ENCODE peak calls at places on chromosome X, in four cellular contexts. P, M, R and L are unnamed samples.
A peak's percentile ranks its signal among the peaks of the same experiment; 100 is the strongest.

GRCh38 chrX:17500145-17500579 is 125.2 kb downstream of the NHS start:
- DNase-seq in P (peak; percentile 30), M (no peak), R (no peak), L (no peak)

GRCh38 chrX:8273451-8273894 is 102.4 kb upstream of the VCX2 start:
- DNase-seq in M (no peak), R (no peak), P (peak; percentile 21), L (no peak)

GRCh38 chrX:150693782-150694574 is 782 bp downstream of the MTMR1 start:
- DNase-seq in M (peak; percentile 87), P (peak; percentile 42), R (peak; percentile 67), L (peak; percentile 72)

GRCh38 chrX:153333821-153334653 is at the start of gene ZNF275:
- DNase-seq in M (peak; percentile 76), R (peak; percentile 89), P (peak; percentile 74), L (peak; percentile 47)

GRCh38 chrX:120262781-120263719 is 12.4 kb downstream of the ZBTB33 start:
- DNase-seq in P (no peak), M (no peak), R (no peak), L (no peak)

GRCh38 chrX:110418220-110418856 is 59.7 kb downstream of the RTL9 start:
- DNase-seq in R (peak; percentile 79), P (peak; percentile 76), M (peak; percentile 19), L (peak; percentile 20)

GRCh38 chrX:27746516-27746915 is 61.3 kb upstream of the MAGEB10 start:
- DNase-seq in M (no peak), R (no peak), P (no peak), L (no peak)

GRCh38 chrX:93259029-93259428 is 414.3 kb downstream of the NAP1L3 start:
- DNase-seq in R (no peak), P (no peak), M (no peak), L (no peak)

GRCh38 chrX:12716574-12716973 is 74.6 kb upstream of the PRPS2 start:
- DNase-seq in R (no peak), P (no peak), M (no peak), L (no peak)

GRCh38 chrX:12447448-12448154 is 309.3 kb downstream of the FRMPD4 start:
- DNase-seq in M (no peak), P (peak; percentile 13), R (peak; percentile 76), L (no peak)

GRCh38 chrX:141669689-141670088 is 28.9 kb downstream of the SPANXD start:
- DNase-seq in M (no peak), R (peak; percentile 1), P (no peak), L (no peak)

GRCh38 chrX:106903291-106903820 is at the start of gene RIPPLY1:
- DNase-seq in R (no peak), P (no peak), M (no peak), L (no peak)

GRCh38 chrX:19630776-19631707 is 115.7 kb upstream of the MAP3K15 start:
- DNase-seq in P (no peak), R (no peak), M (no peak), L (no peak)

GRCh38 chrX:140672840-140673731 is 36.5 kb upstream of the LINC00632 start:
- DNase-seq in R (no peak), M (no peak), P (no peak), L (no peak)

GRCh38 chrX:46255066-46255465 is 290.2 kb downstream of the ZNF674 start:
- DNase-seq in P (peak; percentile 3), R (peak; percentile 35), M (no peak), L (peak; percentile 39)
- H3K4me3 ChIP-seq in P (no peak overlapping the region), R (no peak overlapping the region), M (no peak overlapping the region), L (no peak overlapping the region)

GRCh38 chrX:427812-428725 is 41.4 kb upstream of the PPP2R3B start:
- DNase-seq in M (peak; percentile 12), P (peak; percentile 41), R (peak; percentile 52), L (no peak)
- H3K4me3 ChIP-seq in M (peak overlapping the region; percentile 15), P (peak overlapping the region; percentile 26), R (peak overlapping the region; percentile 66), L (no peak overlapping the region)

DNA sequence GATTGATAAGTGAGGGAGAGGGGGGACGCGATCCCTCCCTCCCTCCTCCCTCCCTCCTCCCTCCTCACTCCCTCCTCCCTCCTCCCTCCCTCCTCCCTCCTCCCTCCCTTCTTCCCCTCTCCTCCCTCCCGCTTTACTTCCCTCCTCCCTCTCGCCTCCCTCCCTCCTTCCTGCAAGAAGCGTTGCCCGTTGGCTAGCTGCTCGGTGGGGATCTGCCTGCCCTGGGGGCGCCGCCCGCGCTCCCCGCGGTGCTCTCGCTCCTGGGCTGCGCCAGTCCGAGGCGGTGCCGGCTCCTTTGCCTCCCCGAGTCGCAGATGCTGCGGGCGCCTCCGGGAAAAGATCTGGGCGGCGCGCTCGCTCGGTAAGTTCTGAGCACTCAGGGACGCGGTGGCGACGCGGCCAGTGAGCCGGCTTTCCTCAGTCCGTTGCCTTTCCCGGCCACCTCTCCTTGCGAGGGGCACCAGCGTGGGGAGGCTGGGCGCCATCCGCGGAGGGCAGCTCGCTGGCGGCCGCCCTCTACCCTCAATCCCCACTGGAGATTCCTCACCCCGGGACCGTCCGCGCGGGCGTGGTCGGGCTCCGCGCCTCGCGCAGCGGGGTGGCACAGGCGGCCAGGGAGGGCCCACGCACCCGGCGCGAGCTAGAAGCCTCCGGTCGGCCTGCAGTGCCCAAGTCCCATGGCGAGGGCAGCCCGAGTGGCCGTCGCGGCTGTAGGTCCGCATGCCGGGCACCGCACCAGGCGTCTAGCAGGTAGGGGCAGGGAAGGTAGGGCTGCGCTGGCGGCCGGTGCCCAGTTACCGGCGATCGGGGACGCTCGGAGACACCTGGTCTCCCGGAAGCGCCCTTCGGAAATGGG is at the start of gene SLITRK2:
- DNase-seq in P (no peak), M (no peak), R (no peak), L (no peak)
- H3K4me3 ChIP-seq in P (no peak within 1 kb of the TSS), M (no peak within 1 kb of the TSS), R (peak within 1 kb of the TSS; percentile 68), L (no peak within 1 kb of the TSS)

DNA sequence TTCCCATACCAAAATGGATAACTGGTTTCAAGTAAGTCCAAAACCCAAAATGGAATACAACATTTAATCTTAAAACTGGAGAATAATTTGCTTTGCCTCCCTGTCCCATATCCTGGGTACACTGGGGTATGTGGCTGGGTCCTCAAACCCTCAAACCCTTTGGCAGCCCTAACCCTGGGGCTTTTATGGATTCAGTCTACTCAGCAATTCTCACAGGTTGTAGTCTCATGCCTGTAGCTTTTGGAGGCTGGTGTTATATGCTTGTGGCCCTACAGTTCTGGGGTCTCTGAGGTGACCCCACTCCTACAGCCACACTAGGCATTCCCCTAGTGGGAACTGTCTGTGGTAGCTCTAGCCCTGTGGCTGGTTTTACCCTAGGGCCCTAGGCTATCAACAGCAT is 110.5 kb upstream of the NRK start:
- DNase-seq in P (no peak), R (no peak), M (no peak), L (no peak)
- H3K4me3 ChIP-seq in P (no peak overlapping the region), R (no peak overlapping the region), M (no peak overlapping the region), L (no peak overlapping the region)

DNA sequence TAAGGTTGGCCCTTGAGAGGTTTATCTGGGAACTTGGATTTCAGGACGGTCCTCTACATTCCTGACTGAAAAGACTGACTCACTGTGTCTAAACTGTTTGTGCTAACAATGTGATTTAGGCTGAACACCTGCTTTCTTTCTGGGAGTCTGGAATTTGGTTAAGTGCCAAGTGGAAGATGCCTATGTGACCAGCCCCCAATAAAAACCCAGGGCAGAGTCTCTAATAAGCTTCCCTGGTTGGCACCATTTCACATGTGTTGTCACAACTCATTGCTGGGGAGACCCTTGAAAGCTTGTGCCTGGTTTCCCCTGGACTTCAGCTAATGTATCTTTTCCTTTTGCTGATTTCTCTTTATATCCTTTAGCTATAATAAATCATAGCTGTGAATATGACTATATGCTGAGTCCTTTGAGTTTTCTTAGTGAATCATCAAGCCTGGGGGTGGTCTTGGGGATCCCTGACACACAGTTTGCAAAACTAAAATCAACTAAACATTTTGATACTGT is 55.1 kb downstream of the GPR82 start:
- DNase-seq in R (peak; percentile 42), P (peak; percentile 41), M (no peak), L (no peak)
- H3K4me3 ChIP-seq in R (no peak overlapping the region), P (no peak overlapping the region), M (no peak overlapping the region), L (no peak overlapping the region)

GRCh38 chrX:53074987-53075386 is 7.2 kb upstream of the TSPYL2 start:
- DNase-seq in R (no peak), P (no peak), M (no peak), L (no peak)
- H3K4me3 ChIP-seq in R (no peak overlapping the region), P (no peak overlapping the region), M (no peak overlapping the region), L (no peak overlapping the region)

DNA sequence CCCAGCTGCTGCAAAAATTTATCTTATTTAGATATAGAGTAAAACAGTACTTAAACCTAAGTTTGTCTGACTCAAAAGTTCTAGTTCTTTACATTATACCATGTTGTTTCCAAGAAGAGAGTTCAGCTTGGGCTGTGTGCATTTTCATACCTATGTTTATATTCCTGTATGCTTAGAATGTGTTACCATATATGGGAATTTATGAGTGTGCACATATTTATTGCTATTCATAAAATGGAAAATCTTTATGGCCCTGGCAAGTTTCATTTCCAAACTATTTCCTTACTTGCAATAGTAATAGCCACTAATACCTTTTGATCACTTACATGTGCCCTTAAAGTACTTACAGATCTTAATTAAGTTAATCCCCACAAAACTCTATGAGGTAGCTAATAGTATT is 2.6 kb downstream of the HEPH start:
- DNase-seq in P (no peak), M (no peak), R (no peak), L (no peak)
- H3K4me3 ChIP-seq in P (no peak overlapping the region), M (no peak overlapping the region), R (no peak overlapping the region), L (no peak overlapping the region)

GRCh38 chrX:77900688-77901087 is 1.4 kb downstream of the COX7B start:
- DNase-seq in R (peak; percentile 40), P (no peak), M (no peak), L (no peak)
- H3K4me3 ChIP-seq in R (peak overlapping the region; percentile 89), P (peak overlapping the region; percentile 64), M (peak overlapping the region; percentile 85), L (peak overlapping the region; percentile 85)

GRCh38 chrX:23786268-23786815 is 3.4 kb downstream of the SAT1 start:
- DNase-seq in M (no peak), R (no peak), P (peak; percentile 42), L (no peak)

GRCh38 chrX:23785564-23785963 is 2.6 kb downstream of the SAT1 start:
- DNase-seq in P (peak; percentile 12), R (no peak), M (no peak), L (no peak)

GRCh38 chrX:23783569-23784486 is 855 bp downstream of the SAT1 start:
- DNase-seq in M (no peak), R (no peak), P (peak; percentile 24), L (no peak)

GRCh38 chrX:23782863-23783568 is at the start of gene SAT1:
- DNase-seq in P (peak; percentile 95), R (peak; percentile 97), M (peak; percentile 93), L (peak; percentile 83)

GRCh38 chrX:23784487-23785301 is 1.7 kb downstream of the SAT1 start:
- DNase-seq in P (peak; percentile 89), R (peak; percentile 62), M (no peak), L (no peak)
- H3K4me3 ChIP-seq in P (peak overlapping the region; percentile 78), R (peak overlapping the region; percentile 89), M (peak overlapping the region; percentile 84), L (no peak overlapping the region)

DNA sequence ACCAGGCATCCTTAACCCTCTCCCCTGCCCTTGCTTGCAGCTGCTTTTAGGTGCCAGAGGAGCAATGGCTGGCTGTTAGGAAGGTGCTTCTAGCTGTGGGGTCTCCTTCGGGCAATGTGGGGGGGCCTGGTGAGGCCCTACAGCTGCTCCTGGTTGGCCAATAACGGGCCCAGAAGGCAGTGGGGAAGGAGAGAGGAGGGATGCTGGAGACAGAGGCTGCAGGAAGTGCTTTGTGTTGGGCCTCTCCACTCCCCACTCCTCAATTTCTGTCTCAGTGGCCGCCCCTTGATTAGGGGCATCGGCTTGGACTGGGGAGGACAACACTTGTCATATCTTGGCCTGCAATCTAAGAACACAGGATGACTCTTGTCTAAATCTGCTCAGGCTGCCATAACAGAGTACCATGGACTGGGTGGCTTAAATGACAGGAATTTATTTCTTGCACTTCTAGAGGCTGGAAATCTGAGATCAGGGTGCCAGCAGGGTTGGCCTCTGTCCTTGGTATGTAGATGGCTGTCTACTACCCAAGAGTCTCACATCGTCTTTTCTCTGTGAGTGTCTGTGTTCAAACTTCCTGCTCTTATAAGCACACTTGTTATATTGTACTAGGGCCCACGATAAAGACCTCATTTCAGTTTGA is 374.3 kb downstream of the MID1IP1 start:
- DNase-seq in P (no peak), M (no peak), R (no peak), L (no peak)
- H3K4me3 ChIP-seq in P (no peak overlapping the region), M (peak overlapping the region; percentile 17), R (peak overlapping the region; percentile 38), L (no peak overlapping the region)